ENCODE peak calls at places on chromosome 12, in seven cellular contexts. E is lower lobe of right lung; A is uterus; M is pancreas; F is CD8-positive, alpha-beta T cell; Y is heart right ventricle; T is osteoblast. R is an unnamed sample.

GRCh38 chr12:105279460-105280056 is 43.6 kb upstream of the APPL2 start:
- DNase-seq in T (no peak), A (no peak), Y (peak; percentile 24), E (no peak), F (peak; percentile 39), M (no peak), R (no peak)

GRCh38 chr12:18747960-18748359 is 10.0 kb downstream of the CAPZA3 start:
- DNase-seq in Y (no peak), T (no peak), E (no peak), M (no peak), A (no peak), F (no peak), R (no peak)

GRCh38 chr12:24649634-24650033 is 299.3 kb downstream of the BCAT1 start:
- DNase-seq in F (no peak), E (no peak), T (no peak), Y (no peak), A (no peak), M (no peak), R (no peak)

GRCh38 chr12:50240096-50240791 is 43.1 kb downstream of the LIMA1 start:
- DNase-seq in E (no peak), A (no peak), F (no peak), M (no peak), Y (no peak), T (no peak), R (no peak)

GRCh38 chr12:5898874-5899273 is 46.2 kb downstream of the ANO2 start:
- DNase-seq in E (no peak), M (no peak), A (no peak), Y (no peak), F (no peak), T (no peak), R (no peak)

GRCh38 chr12:84661732-84662326 is 250.8 kb downstream of the SLC6A15 start:
- DNase-seq in F (no peak), E (no peak), M (no peak), T (no peak), Y (no peak), A (no peak), R (no peak)

GRCh38 chr12:106971065-106971464 is 15.4 kb downstream of the TMEM263 start:
- DNase-seq in M (no peak), A (no peak), Y (no peak), E (no peak), T (no peak), F (no peak), R (no peak)

GRCh38 chr12:31876568-31877424 is 82.4 kb upstream of the RESF1 start:
- DNase-seq in E (peak; percentile 53), F (no peak), Y (peak; percentile 28), M (no peak), T (no peak), A (no peak), R (no peak)

GRCh38 chr12:92541024-92541423 is 161.8 kb upstream of the PLEKHG7 start:
- DNase-seq in E (no peak), Y (no peak), M (no peak), T (no peak), A (no peak), F (no peak), R (no peak)

GRCh38 chr12:9943244-9943643 is 11.1 kb upstream of the CLEC2A start:
- DNase-seq in F (peak; percentile 10), A (no peak), T (no peak), Y (no peak), M (peak; percentile 50), E (peak; percentile 42), R (no peak)

GRCh38 chr12:118315821-118316220 is 56.9 kb downstream of the TAOK3 start:
- DNase-seq in E (no peak), A (no peak), F (no peak), M (no peak), Y (no peak), T (no peak), R (no peak)

GRCh38 chr12:19572920-19573558 is 133.7 kb downstream of the AEBP2 start:
- DNase-seq in T (peak; percentile 83), F (peak; percentile 20), A (peak; percentile 24), M (peak; percentile 42), E (no peak), Y (no peak), R (no peak)

GRCh38 chr12:12561305-12562015 is 1.2 kb downstream of the DUSP16 start:
- DNase-seq in T (peak; percentile 87), A (peak; percentile 74), F (peak; percentile 47), Y (peak; percentile 67), E (peak; percentile 82), M (peak; percentile 86), R (peak; percentile 90)

GRCh38 chr12:53344824-53345485 is 8.8 kb upstream of the SP7 start:
- DNase-seq in E (peak; percentile 75), Y (peak; percentile 82), M (peak; percentile 87), A (peak; percentile 84), T (peak; percentile 97), F (peak; percentile 70), R (peak; percentile 79)

GRCh38 chr12:57549909-57550627 is at the start of gene KIF5A:
- DNase-seq in T (peak; percentile 90), Y (no peak), A (peak; percentile 40), M (peak; percentile 71), E (peak; percentile 56), F (peak; percentile 57), R (peak; percentile 60)

GRCh38 chr12:67853204-67853603 is 136.0 kb upstream of the IFNG-AS1 start:
- DNase-seq in T (no peak), Y (no peak), E (no peak), M (no peak), F (no peak), A (no peak), R (no peak)

GRCh38 chr12:104213952-104214351 is 1.6 kb upstream of the TXNRD1 start:
- DNase-seq in T (peak; percentile 34), E (no peak), M (no peak), F (no peak), A (no peak), Y (no peak), R (no peak)

GRCh38 chr12:68400231-68400829 is 68.2 kb upstream of the MDM1 start:
- DNase-seq in M (no peak), Y (no peak), E (no peak), A (no peak), T (no peak), F (no peak), R (no peak)

GRCh38 chr12:104833756-104834155 is 124.3 kb downstream of the SLC41A2 start:
- DNase-seq in A (no peak), F (no peak), M (no peak), Y (no peak), E (no peak), T (no peak), R (no peak)

GRCh38 chr12:12892670-12893290 is 1.4 kb downstream of the GPRC5A start:
- DNase-seq in A (no peak), Y (no peak), M (no peak), F (no peak), T (no peak), E (peak; percentile 77), R (no peak)

GRCh38 chr12:6582959-6583358 is 14.9 kb upstream of the NOP2 start:
- DNase-seq in F (no peak), M (no peak), Y (no peak), A (no peak), T (no peak), E (no peak), R (no peak)

GRCh38 chr12:26867084-26867483 is 34.1 kb upstream of the ITPR2 start:
- DNase-seq in F (no peak), M (no peak), E (no peak), A (no peak), T (no peak), Y (no peak), R (no peak)

GRCh38 chr12:130873825-130874224 is 2.0 kb downstream of the RAN start:
- DNase-seq in M (no peak), Y (no peak), F (no peak), E (no peak), A (no peak), T (no peak), R (no peak)

GRCh38 chr12:47896633-47897032 is 8.2 kb downstream of the VDR start:
- DNase-seq in A (no peak), T (no peak), M (no peak), E (no peak), Y (no peak), F (no peak), R (no peak)

GRCh38 chr12:211639-212382 is 2.1 kb downstream of the SLC6A12 start:
- DNase-seq in Y (no peak), A (no peak), M (peak; percentile 24), E (no peak), F (no peak), T (no peak), R (no peak)

DNA sequence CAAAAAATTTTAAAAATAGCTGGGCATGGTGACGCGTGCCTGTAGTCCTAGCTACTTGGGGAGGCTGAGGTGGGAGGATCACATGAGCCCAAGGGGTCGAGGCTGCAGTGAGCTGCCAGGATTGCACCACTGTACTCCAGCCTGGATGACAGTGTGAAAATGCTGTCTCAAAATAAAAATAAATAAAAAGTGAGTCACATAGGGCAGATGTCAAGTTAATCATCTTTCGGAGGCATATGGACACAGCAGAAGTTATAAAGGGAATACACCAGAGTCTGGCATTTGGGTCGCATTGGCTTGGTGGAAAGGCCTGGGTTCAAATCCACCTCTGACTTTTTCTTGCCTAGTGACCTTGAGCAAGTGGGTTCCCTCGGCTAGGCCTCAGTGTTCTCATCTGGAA is 92.7 kb downstream of the PHETA1 start:
- DNase-seq in M (no peak), E (no peak), A (no peak), F (no peak), Y (no peak), T (peak; percentile 85), R (no peak)
- TF ChIP-seq CTCF in M (no peak), E (no peak), A (no peak), F (no peak), Y (no peak), T (no peak), R (no peak)

GRCh38 chr12:94710933-94711332 is 60.6 kb upstream of the TMCC3 start:
- DNase-seq in T (no peak), F (peak; percentile 24), E (no peak), A (no peak), M (no peak), Y (no peak), R (no peak)
- TF ChIP-seq CTCF in T (peak; percentile 46), F (no peak), E (peak; percentile 25), A (no peak), M (no peak), Y (no peak), R (peak; percentile 19)

GRCh38 chr12:108237272-108237671 is 101.8 kb downstream of the CMKLR1 start:
- DNase-seq in M (no peak), T (no peak), E (no peak), A (no peak), F (no peak), Y (no peak), R (no peak)
- TF ChIP-seq CTCF in M (no peak), T (peak; percentile 23), E (no peak), A (peak; percentile 20), F (no peak), Y (no peak), R (no peak)

GRCh38 chr12:101803978-101804377 is 26.8 kb downstream of the GNPTAB start:
- DNase-seq in Y (no peak), A (no peak), T (no peak), M (no peak), F (no peak), E (no peak), R (no peak)

GRCh38 chr12:101804409-101804808 is 26.4 kb downstream of the GNPTAB start:
- DNase-seq in Y (no peak), A (no peak), F (no peak), M (no peak), E (no peak), T (no peak), R (no peak)

GRCh38 chr12:101806280-101806679 is 24.5 kb downstream of the GNPTAB start:
- DNase-seq in A (no peak), F (no peak), T (no peak), M (no peak), Y (no peak), E (no peak), R (no peak)

GRCh38 chr12:101799774-101800173 is 31.0 kb downstream of the GNPTAB start:
- DNase-seq in E (no peak), T (no peak), F (no peak), Y (no peak), A (no peak), M (no peak), R (no peak)

GRCh38 chr12:101802486-101802885 is 28.3 kb downstream of the GNPTAB start:
- DNase-seq in A (no peak), M (no peak), F (no peak), Y (no peak), E (no peak), T (no peak), R (no peak)
- TF ChIP-seq CTCF in A (no peak), M (no peak), F (no peak), Y (no peak), E (no peak), T (no peak), R (no peak)

R was measured in psoas muscle.